ENCODE peak calls at places on chromosomes 16 and 17, in five cellular contexts. H, B, O, J and Y are unnamed samples.

GRCh38 chr16:69393898-69394849 is 8.4 kb upstream of the TERF2 start:
- ATAC-seq in H (peak), B (no peak), O (no peak), J (no peak), Y (no peak)

GRCh38 chr16:84983308-84983707 is 28.0 kb downstream of the ZDHHC7 start:
- ATAC-seq in H (no peak), B (no peak), O (no peak), J (peak), Y (no peak)

GRCh38 chr17:43324205-43324893 is 74.4 kb upstream of the ARL4D start:
- ATAC-seq in H (no peak), B (no peak), O (no peak), J (no peak), Y (peak)

GRCh38 chr17:72997559-72997958 is 94.9 kb downstream of the SLC39A11 start:
- ATAC-seq in H (no peak), B (no peak), O (no peak), J (no peak), Y (peak)

GRCh38 chr16:1981398-1981836 is at the start of gene NOXO1:
- ATAC-seq in H (no peak), B (no peak), O (peak), J (no peak), Y (no peak)

GRCh38 chr17:60864674-60865080 is 187.0 kb downstream of the BCAS3 start:
- ATAC-seq in H (no peak), B (no peak), O (no peak), J (no peak), Y (no peak)

GRCh38 chr17:40399185-40399584 is 18.5 kb downstream of the TOP2A start:
- ATAC-seq in H (peak), B (no peak), O (peak), J (peak), Y (peak)

GRCh38 chr17:39622380-39623006 is 4.3 kb upstream of the PPP1R1B start:
- ATAC-seq in H (peak), B (no peak), O (no peak), J (no peak), Y (peak)

GRCh38 chr17:83109793-83110645 is 30.6 kb downstream of the METRNL start:
- ATAC-seq in H (peak), B (peak), O (peak), J (peak), Y (peak)

GRCh38 chr16:49902908-49903307 is 47.0 kb upstream of the ZNF423 start:
- ATAC-seq in H (no peak), B (no peak), O (no peak), J (no peak), Y (no peak)

GRCh38 chr17:8448310-8448709 is 12.6 kb downstream of the NDEL1 start:
- ATAC-seq in H (no peak), B (no peak), O (no peak), J (no peak), Y (no peak)

GRCh38 chr16:74752756-74753155 is 21.9 kb downstream of the FA2H start:
- ATAC-seq in H (no peak), B (no peak), O (no peak), J (no peak), Y (no peak)